ENCODE peak calls at places on chromosomes 5 and 9, in six cellular contexts. One of them, this sample, is unnamed.
A peak's percentile ranks its signal among the peaks of the same experiment; 100 is the strongest.

GRCh38 chr9:113609562-113610318 is 146.2 kb downstream of the RGS3 start:
- DNase-seq in HuH-7.5: peak; percentile 88
- DNase-seq in H54: no peak
- DNase-seq in activated effector memory CD4-positive, alpha-beta T cell treated with Interleukin-2 at 50 U/mL for 16 hours: no peak
- DNase-seq in hippocampal formation: no peak
- DNase-seq in left cardiac atrium: peak; percentile 96
- DNase-seq in this sample: peak; percentile 87

GRCh38 chr5:38105231-38105570 is 153.2 kb upstream of the EGFLAM start:
- DNase-seq in HuH-7.5: no peak
- DNase-seq in H54: no peak
- DNase-seq in activated effector memory CD4-positive, alpha-beta T cell treated with Interleukin-2 at 50 U/mL for 16 hours: no peak
- DNase-seq in hippocampal formation: no peak
- DNase-seq in left cardiac atrium: no peak
- DNase-seq in this sample: no peak

GRCh38 chr9:127970401-127971313 is 10.1 kb downstream of the EEIG1 start:
- DNase-seq in HuH-7.5: no peak
- DNase-seq in H54: no peak
- DNase-seq in activated effector memory CD4-positive, alpha-beta T cell treated with Interleukin-2 at 50 U/mL for 16 hours: peak; percentile 67
- DNase-seq in hippocampal formation: no peak
- DNase-seq in left cardiac atrium: no peak
- DNase-seq in this sample: peak; percentile 90

GRCh38 chr5:134659456-134659855 is 10.9 kb downstream of the SEC24A start:
- DNase-seq in HuH-7.5: no peak
- DNase-seq in H54: no peak
- DNase-seq in activated effector memory CD4-positive, alpha-beta T cell treated with Interleukin-2 at 50 U/mL for 16 hours: no peak
- DNase-seq in hippocampal formation: no peak
- DNase-seq in left cardiac atrium: no peak
- DNase-seq in this sample: no peak

GRCh38 chr9:93187047-93187446 is 3.1 kb downstream of the WNK2 start:
- DNase-seq in HuH-7.5: no peak
- DNase-seq in H54: no peak
- DNase-seq in activated effector memory CD4-positive, alpha-beta T cell treated with Interleukin-2 at 50 U/mL for 16 hours: no peak
- DNase-seq in hippocampal formation: no peak
- DNase-seq in left cardiac atrium: peak; percentile 58
- DNase-seq in this sample: no peak

GRCh38 chr5:94751456-94751855 is 133.0 kb downstream of the SLF1 start:
- DNase-seq in HuH-7.5: no peak
- DNase-seq in H54: no peak
- DNase-seq in activated effector memory CD4-positive, alpha-beta T cell treated with Interleukin-2 at 50 U/mL for 16 hours: no peak
- DNase-seq in hippocampal formation: no peak
- DNase-seq in left cardiac atrium: no peak
- DNase-seq in this sample: no peak

GRCh38 chr5:113663879-113664278 is 150.4 kb downstream of the YTHDC2 start:
- DNase-seq in HuH-7.5: peak; percentile 6
- DNase-seq in H54: peak; percentile 12
- DNase-seq in activated effector memory CD4-positive, alpha-beta T cell treated with Interleukin-2 at 50 U/mL for 16 hours: no peak
- DNase-seq in hippocampal formation: no peak
- DNase-seq in left cardiac atrium: peak; percentile 59
- DNase-seq in this sample: no peak

GRCh38 chr5:119036101-119036762 is 34.7 kb upstream of the DMXL1 start:
- DNase-seq in HuH-7.5: no peak
- DNase-seq in H54: peak; percentile 38
- DNase-seq in activated effector memory CD4-positive, alpha-beta T cell treated with Interleukin-2 at 50 U/mL for 16 hours: no peak
- DNase-seq in hippocampal formation: no peak
- DNase-seq in left cardiac atrium: no peak
- DNase-seq in this sample: no peak

This sample was measured in spleen.